ENCODE peak calls at places on chromosomes 12 and 14, in eight cellular contexts. G is transverse colon, I is IMR-90, K is HepG2, B is A549, P is stomach, T is Peyer's patch, R is HCT116. H is an unnamed sample. For H3K9me3, the result is how much of the 10 kb centered on the place peaks cover.

GRCh38 chr12:120759591-120760348 is 34.1 kb downstream of the ACADS start:
- DNase-seq in P (no peak), B (no peak), G (no peak), K (no peak), I (no peak), T (no peak), R (no peak), H (no peak)

GRCh38 chr12:57185906-57186508 is 30.6 kb upstream of the NXPH4 start:
- DNase-seq in G (no peak), I (no peak), R (no peak), K (no peak), B (no peak), T (no peak), P (no peak), H (no peak)

GRCh38 chr12:122403115-122403770 is 19.2 kb downstream of the CLIP1 start:
- DNase-seq in I (no peak), K (no peak), G (no peak), T (no peak), B (no peak), R (no peak), P (no peak), H (no peak)

GRCh38 chr12:124683330-124683662 is 115.9 kb upstream of the NCOR2 start:
- DNase-seq in G (peak), P (peak), R (no peak), I (peak), K (peak), T (no peak), B (peak), H (no peak)

GRCh38 chr12:4225571-4225970 is 48.0 kb upstream of the CCND2 start:
- DNase-seq in R (no peak), P (no peak), B (no peak), G (no peak), K (no peak), T (no peak), I (no peak), H (no peak)

GRCh38 chr12:104951759-104952509 is 6.2 kb downstream of the SLC41A2 start:
- DNase-seq in I (peak), G (no peak), B (no peak), K (no peak), P (no peak), R (no peak), T (no peak), H (no peak)

GRCh38 chr14:92386637-92387036 is 63.7 kb downstream of the SLC24A4 start:
- DNase-seq in P (no peak), T (no peak), K (peak), I (no peak), R (no peak), G (no peak), B (no peak), H (no peak)

GRCh38 chr14:45947785-45948184 is 694.8 kb upstream of the MIS18BP1 start:
- DNase-seq in R (no peak), P (no peak), G (no peak), B (no peak), T (no peak), I (no peak), K (no peak), H (no peak)

GRCh38 chr14:69901113-69901951 is 22.1 kb downstream of the SMOC1 start:
- DNase-seq in P (no peak), T (no peak), I (peak), K (no peak), B (no peak), G (no peak), R (no peak), H (no peak)

GRCh38 chr12:101238806-101239329 is 28.8 kb upstream of the SLC5A8 start:
- DNase-seq in P (no peak), T (no peak), G (no peak), B (no peak), K (no peak), I (no peak), R (no peak), H (no peak)

GRCh38 chr12:11795192-11795909 is 145.9 kb downstream of the ETV6 start:
- DNase-seq in G (peak), I (no peak), R (peak), K (no peak), T (no peak), B (no peak), P (no peak), H (no peak)

GRCh38 chr12:46449856-46450255 is 77.3 kb upstream of the SLC38A2 start:
- DNase-seq in R (no peak), B (no peak), T (no peak), P (no peak), I (no peak), K (no peak), G (no peak), H (no peak)

GRCh38 chr14:104801284-104802119 is 601 bp downstream of the ZBTB42 start:
- DNase-seq in B (no peak), T (no peak), P (peak), I (no peak), G (peak), K (no peak), R (no peak), H (peak)

GRCh38 chr14:29064305-29064704 is 297.7 kb downstream of the FOXG1 start:
- DNase-seq in B (no peak), R (no peak), I (no peak), K (no peak), G (no peak), P (no peak), T (no peak), H (no peak)
- H3K9me3 ChIP-seq in B (under half), R (under half), I (under half), K (half or more), G (under half), P (under half), T (under half), H (under half)

DNA sequence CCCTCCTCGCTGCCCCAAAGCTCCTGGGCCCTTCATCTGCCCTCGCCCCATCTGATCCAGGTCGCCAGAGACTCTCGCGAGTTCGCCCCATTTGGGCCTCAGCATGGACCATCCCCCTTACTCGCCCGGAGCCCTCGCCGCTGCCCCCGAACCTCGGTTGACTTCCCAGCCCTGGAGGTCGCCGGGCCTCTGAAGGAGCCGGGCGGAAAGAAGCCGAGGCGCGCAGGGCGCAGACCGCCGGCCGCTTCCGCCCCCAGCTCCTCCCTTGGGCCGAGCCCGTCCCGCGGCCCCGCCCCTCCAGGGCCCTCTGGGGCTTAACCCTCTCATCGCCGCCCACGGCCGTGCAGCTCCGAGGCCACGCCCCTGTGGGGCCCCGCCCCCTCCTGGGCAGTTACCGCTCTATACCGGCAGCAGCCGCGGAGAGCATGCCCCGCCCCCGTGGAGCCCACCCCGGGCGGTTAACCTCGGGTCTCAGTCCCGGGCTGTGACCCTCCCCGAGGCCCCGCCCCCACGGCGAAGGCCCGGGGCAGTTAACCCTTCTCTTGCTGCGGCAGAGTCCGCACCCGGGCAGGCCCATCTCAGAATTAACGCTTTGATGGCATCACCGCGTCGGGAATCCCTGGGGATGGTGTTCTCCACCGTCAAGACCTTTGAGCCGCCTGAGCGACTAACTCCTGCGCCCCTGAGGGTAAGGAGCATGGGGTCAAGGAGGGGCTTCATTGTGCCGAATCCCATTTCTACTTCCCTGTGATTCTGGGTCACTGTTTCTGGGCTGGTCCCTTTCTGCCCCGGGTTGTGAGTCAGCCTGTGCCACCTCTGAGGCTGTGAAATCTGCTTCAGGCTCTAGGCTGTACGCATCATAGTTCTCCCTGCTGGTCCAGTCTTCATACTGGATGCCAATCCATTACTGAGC is at the start of gene SPSB2:
- DNase-seq in T (peak), B (peak), G (peak), R (peak), K (peak), P (peak), I (peak), H (peak)
- TF ChIP-seq POLR2A in T (peak), B (peak), G (peak), R (peak), K (no peak), P (no peak), I (no peak), H (peak)

DNA sequence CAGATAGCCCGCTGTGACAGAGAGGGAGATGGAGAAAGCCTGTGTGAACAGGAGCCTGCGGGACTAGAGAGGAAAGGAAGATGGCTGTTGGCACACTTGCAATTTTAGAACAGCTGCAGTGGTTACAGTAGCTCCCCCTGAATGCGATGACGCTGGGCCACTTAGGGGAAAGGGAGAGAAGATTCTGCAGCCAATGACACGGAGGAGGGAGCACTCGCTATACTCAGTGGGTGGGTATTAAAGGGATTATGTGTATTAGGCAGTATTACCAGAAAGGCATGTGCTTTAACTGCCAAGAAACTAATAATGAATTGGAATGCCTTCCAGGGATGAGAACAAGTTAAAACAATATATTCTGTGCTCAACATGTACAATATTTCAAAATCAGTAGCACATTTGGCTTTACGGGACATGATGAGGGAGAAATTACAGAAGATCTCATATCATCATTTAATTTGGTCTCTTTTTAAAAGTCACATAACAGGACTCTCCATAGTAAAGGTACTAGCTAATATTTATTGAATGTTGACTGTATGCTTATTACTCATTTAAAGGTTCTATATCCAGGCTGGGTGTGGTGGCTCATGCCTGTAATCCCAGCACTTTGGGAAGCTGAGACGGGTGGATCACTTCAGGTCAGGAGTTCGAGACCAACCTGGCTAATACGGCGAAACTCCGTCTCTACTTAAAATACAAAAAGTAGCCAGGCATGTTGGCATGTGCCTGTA is 35.9 kb upstream of the FOS start:
- DNase-seq in K (no peak), I (peak), G (peak), T (no peak), R (no peak), B (no peak), P (no peak), H (no peak)
- H3K27ac ChIP-seq in K (no peak), I (no peak), G (peak), T (no peak), R (no peak), B (no peak), P (no peak), H (no peak)

DNA sequence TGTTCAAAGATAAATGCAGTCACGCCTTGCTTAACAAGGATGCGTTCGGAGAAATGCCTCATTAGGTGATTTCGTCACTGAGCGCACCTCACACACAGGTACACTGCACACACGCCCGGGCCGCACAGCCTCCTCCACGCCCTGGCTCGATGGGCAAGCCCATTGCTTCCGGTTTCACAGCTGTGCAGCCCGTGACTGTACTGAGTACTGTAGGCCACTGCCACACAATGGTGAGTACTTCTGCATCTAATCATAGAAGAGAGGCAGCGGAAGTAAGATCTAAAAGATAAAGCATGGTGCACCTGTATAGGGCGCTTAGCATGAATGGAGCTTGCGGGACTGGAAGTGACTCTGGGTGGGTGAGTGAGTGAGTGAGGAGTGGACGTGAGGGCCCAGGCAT is 4.3 kb downstream of the RIMBP2 start:
- DNase-seq in I (no peak), K (no peak), P (peak), R (no peak), T (no peak), G (peak), B (no peak), H (peak)
- H3K9me3 ChIP-seq in I (under half), K (under half), P (under half), R (under half), T (under half), G (under half), B (under half), H (under half)

GRCh38 chr12:53485955-53486729 is 13.1 kb downstream of the MAP3K12 start:
- DNase-seq in G (no peak), T (no peak), B (no peak), P (no peak), R (no peak), K (no peak), I (no peak), H (peak)

GRCh38 chr12:53492188-53492587 is 7.1 kb downstream of the MAP3K12 start:
- DNase-seq in K (no peak), R (no peak), I (no peak), T (no peak), G (no peak), B (no peak), P (no peak), H (no peak)

GRCh38 chr12:53486730-53487487 is 12.3 kb downstream of the MAP3K12 start:
- DNase-seq in G (no peak), I (no peak), P (no peak), R (no peak), K (no peak), T (no peak), B (no peak), H (peak)

GRCh38 chr12:53492830-53493609 is 6.2 kb downstream of the MAP3K12 start:
- DNase-seq in B (peak), P (peak), I (peak), T (peak), R (peak), G (peak), K (peak), H (peak)

GRCh38 chr12:53489242-53489915 is 9.9 kb downstream of the MAP3K12 start:
- DNase-seq in K (no peak), I (no peak), P (no peak), B (no peak), R (no peak), T (no peak), G (no peak), H (no peak)
- TF ChIP-seq POLR2A in K (no peak), I (no peak), P (no peak), B (no peak), R (no peak), T (no peak), G (no peak), H (no peak)

GRCh38 chr12:9037431-9037830 is 48.1 kb downstream of the KLRG1 start:
- DNase-seq in I (no peak), G (no peak), K (no peak), P (no peak), R (no peak), B (no peak), T (no peak), H (no peak)

GRCh38 chr12:9043766-9044165 is 54.4 kb downstream of the KLRG1 start:
- DNase-seq in I (no peak), K (no peak), T (no peak), G (no peak), P (no peak), B (no peak), R (no peak), H (no peak)

GRCh38 chr12:9041321-9041720 is 52.0 kb downstream of the KLRG1 start:
- DNase-seq in T (no peak), K (no peak), G (no peak), R (no peak), B (no peak), P (no peak), I (peak), H (no peak)

GRCh38 chr12:9039397-9039977 is 50.1 kb downstream of the KLRG1 start:
- DNase-seq in R (peak), I (peak), P (no peak), T (no peak), B (peak), G (no peak), K (peak), H (peak)

GRCh38 chr12:9040484-9041186 is 51.3 kb downstream of the KLRG1 start:
- DNase-seq in I (no peak), K (no peak), G (no peak), P (no peak), B (no peak), R (no peak), T (no peak), H (no peak)
- H3K27ac ChIP-seq in I (no peak), K (no peak), G (no peak), P (no peak), B (no peak), R (no peak), T (no peak), H (no peak)

DNA sequence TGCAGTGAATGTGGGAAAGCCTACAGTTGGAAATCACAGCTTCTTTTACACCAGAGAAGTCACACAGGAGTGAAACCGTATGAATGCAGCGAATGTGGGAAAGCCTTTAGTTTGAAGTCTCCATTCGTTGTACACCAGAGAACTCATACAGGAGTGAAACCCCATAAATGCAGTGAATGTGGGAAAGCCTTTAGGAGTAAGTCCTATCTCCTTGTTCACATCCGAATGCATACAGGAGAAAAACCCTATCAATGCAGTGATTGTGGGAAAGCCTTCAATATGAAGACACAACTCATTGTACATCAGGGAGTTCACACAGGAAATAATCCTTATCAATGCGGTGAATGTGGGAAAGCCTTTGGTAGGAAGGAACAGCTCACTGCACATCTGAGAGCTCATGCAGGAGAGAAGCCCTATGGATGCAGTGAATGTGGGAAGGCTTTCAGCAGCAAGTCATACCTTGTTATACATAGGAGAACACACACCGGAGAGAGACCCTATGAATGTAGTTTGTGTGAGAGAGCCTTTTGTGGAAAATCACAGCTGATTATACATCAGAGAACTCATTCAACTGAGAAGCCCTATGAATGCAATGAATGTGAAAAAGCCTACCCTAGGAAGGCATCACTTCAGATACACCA is 24.6 kb downstream of the ZNF26 start:
- DNase-seq in R (no peak), G (no peak), K (no peak), I (no peak), B (no peak), T (no peak), P (no peak), H (no peak)
- H3K9me3 ChIP-seq in R (under half), G (half or more), K (half or more), I (half or more), B (half or more), T (under half), P (half or more), H (half or more)